ENCODE peak calls at places on chromosomes 12 and 14, in eight cellular contexts. One of them, this sample, is unnamed.

GRCh38 chr12:53061404-53062010 is 11.6 kb downstream of the TNS2 start:
- DNase-seq in lower lobe of right lung: peak; percentile 85
- DNase-seq in PC-3: peak; percentile 87
- DNase-seq in cardiac muscle cell: peak; percentile 9
- DNase-seq in ovary: peak; percentile 64
- DNase-seq in GM23248: no peak
- DNase-seq in endothelial cell of umbilical vein: no peak
- DNase-seq in lung: peak; percentile 81
- DNase-seq in this sample: no peak

GRCh38 chr12:39032034-39032433 is 126.6 kb upstream of the CPNE8 start:
- DNase-seq in lower lobe of right lung: no peak
- DNase-seq in endothelial cell of umbilical vein: no peak
- DNase-seq in PC-3: peak; percentile 30
- DNase-seq in ovary: no peak
- DNase-seq in cardiac muscle cell: no peak
- DNase-seq in lung: no peak
- DNase-seq in GM23248: no peak
- DNase-seq in this sample: no peak

GRCh38 chr12:132219323-132219722 is 75.1 kb downstream of the NOC4L start:
- DNase-seq in GM23248: no peak
- DNase-seq in lung: no peak
- DNase-seq in lower lobe of right lung: no peak
- DNase-seq in cardiac muscle cell: no peak
- DNase-seq in PC-3: no peak
- DNase-seq in endothelial cell of umbilical vein: no peak
- DNase-seq in ovary: no peak
- DNase-seq in this sample: no peak

GRCh38 chr12:127980585-127980984 is 286.4 kb upstream of the TMEM132C start:
- DNase-seq in lower lobe of right lung: no peak
- DNase-seq in GM23248: no peak
- DNase-seq in endothelial cell of umbilical vein: no peak
- DNase-seq in lung: no peak
- DNase-seq in ovary: no peak
- DNase-seq in cardiac muscle cell: no peak
- DNase-seq in PC-3: no peak
- DNase-seq in this sample: no peak

GRCh38 chr14:53999061-53999488 is 42.5 kb upstream of the BMP4 start:
- DNase-seq in GM23248: peak; percentile 43
- DNase-seq in lower lobe of right lung: peak; percentile 66
- DNase-seq in cardiac muscle cell: peak; percentile 60
- DNase-seq in endothelial cell of umbilical vein: no peak
- DNase-seq in PC-3: no peak
- DNase-seq in ovary: no peak
- DNase-seq in lung: peak; percentile 59
- DNase-seq in this sample: no peak

GRCh38 chr12:20044836-20045235 is 323.5 kb upstream of the PDE3A start:
- DNase-seq in GM23248: peak; percentile 56
- DNase-seq in cardiac muscle cell: peak; percentile 62
- DNase-seq in lower lobe of right lung: no peak
- DNase-seq in endothelial cell of umbilical vein: no peak
- DNase-seq in lung: no peak
- DNase-seq in PC-3: peak; percentile 15
- DNase-seq in ovary: no peak
- DNase-seq in this sample: no peak

GRCh38 chr14:73467377-73467776 is 9.0 kb upstream of the NUMB start:
- DNase-seq in lower lobe of right lung: peak; percentile 64
- DNase-seq in lung: no peak
- DNase-seq in ovary: no peak
- DNase-seq in endothelial cell of umbilical vein: no peak
- DNase-seq in cardiac muscle cell: peak; percentile 74
- DNase-seq in PC-3: no peak
- DNase-seq in GM23248: peak; percentile 87
- DNase-seq in this sample: no peak

GRCh38 chr14:75989134-75989533 is 3.6 kb downstream of the IFT43 start:
- DNase-seq in lower lobe of right lung: no peak
- DNase-seq in ovary: no peak
- DNase-seq in GM23248: peak; percentile 82
- DNase-seq in endothelial cell of umbilical vein: peak; percentile 97
- DNase-seq in cardiac muscle cell: peak; percentile 97
- DNase-seq in PC-3: peak; percentile 60
- DNase-seq in lung: no peak
- DNase-seq in this sample: no peak

GRCh38 chr12:227286-227915 is 13.4 kb upstream of the SLC6A12 start:
- DNase-seq in lower lobe of right lung: no peak
- DNase-seq in lung: no peak
- DNase-seq in cardiac muscle cell: no peak
- DNase-seq in PC-3: no peak
- DNase-seq in GM23248: no peak
- DNase-seq in ovary: no peak
- DNase-seq in endothelial cell of umbilical vein: no peak
- DNase-seq in this sample: no peak

GRCh38 chr12:110424237-110424636 is 20.7 kb upstream of the ANAPC7 start:
- DNase-seq in lower lobe of right lung: no peak
- DNase-seq in cardiac muscle cell: no peak
- DNase-seq in lung: no peak
- DNase-seq in GM23248: no peak
- DNase-seq in ovary: no peak
- DNase-seq in endothelial cell of umbilical vein: no peak
- DNase-seq in PC-3: no peak
- DNase-seq in this sample: no peak

GRCh38 chr14:99278836-99279235 is 6.8 kb upstream of the BCL11B start:
- DNase-seq in ovary: no peak
- DNase-seq in GM23248: no peak
- DNase-seq in lower lobe of right lung: no peak
- DNase-seq in cardiac muscle cell: no peak
- DNase-seq in endothelial cell of umbilical vein: no peak
- DNase-seq in PC-3: no peak
- DNase-seq in lung: no peak
- DNase-seq in this sample: no peak

GRCh38 chr14:53894456-53894855 is 62.2 kb downstream of the BMP4 start:
- DNase-seq in PC-3: peak; percentile 71
- DNase-seq in cardiac muscle cell: peak; percentile 76
- DNase-seq in endothelial cell of umbilical vein: peak; percentile 55
- DNase-seq in GM23248: peak; percentile 38
- DNase-seq in lower lobe of right lung: no peak
- DNase-seq in lung: no peak
- DNase-seq in ovary: no peak
- DNase-seq in this sample: no peak

GRCh38 chr12:46259071-46259470 is 9.8 kb downstream of the SLC38A1 start:
- DNase-seq in PC-3: peak; percentile 42
- DNase-seq in lung: no peak
- DNase-seq in cardiac muscle cell: no peak
- DNase-seq in endothelial cell of umbilical vein: no peak
- DNase-seq in ovary: no peak
- DNase-seq in GM23248: no peak
- DNase-seq in lower lobe of right lung: no peak
- DNase-seq in this sample: no peak

GRCh38 chr12:108977360-108977759 is 43.5 kb downstream of the SVOP start:
- DNase-seq in ovary: no peak
- DNase-seq in cardiac muscle cell: no peak
- DNase-seq in lung: no peak
- DNase-seq in lower lobe of right lung: no peak
- DNase-seq in GM23248: no peak
- DNase-seq in endothelial cell of umbilical vein: no peak
- DNase-seq in PC-3: no peak
- DNase-seq in this sample: no peak

GRCh38 chr12:27549801-27550652 is 26.0 kb downstream of the PPFIBP1 start:
- DNase-seq in cardiac muscle cell: peak; percentile 98
- DNase-seq in endothelial cell of umbilical vein: peak; percentile 89
- DNase-seq in ovary: peak; percentile 90
- DNase-seq in GM23248: peak; percentile 98
- DNase-seq in PC-3: peak; percentile 99
- DNase-seq in lower lobe of right lung: peak; percentile 78
- DNase-seq in lung: peak; percentile 88
- DNase-seq in this sample: no peak

GRCh38 chr12:132490481-132491348 is 764 bp downstream of the FBRSL1 start:
- DNase-seq in lower lobe of right lung: no peak
- DNase-seq in PC-3: no peak
- DNase-seq in GM23248: peak; percentile 75
- DNase-seq in cardiac muscle cell: peak; percentile 40
- DNase-seq in endothelial cell of umbilical vein: peak; percentile 9
- DNase-seq in ovary: peak; percentile 52
- DNase-seq in lung: no peak
- DNase-seq in this sample: peak; percentile 27

GRCh38 chr12:101813117-101813516 is 17.6 kb downstream of the GNPTAB start:
- DNase-seq in endothelial cell of umbilical vein: no peak
- DNase-seq in lung: no peak
- DNase-seq in ovary: no peak
- DNase-seq in PC-3: no peak
- DNase-seq in GM23248: no peak
- DNase-seq in cardiac muscle cell: no peak
- DNase-seq in lower lobe of right lung: no peak
- DNase-seq in this sample: no peak

GRCh38 chr12:108425238-108425795 is 86.2 kb upstream of the CMKLR1 start:
- DNase-seq in PC-3: no peak
- DNase-seq in endothelial cell of umbilical vein: no peak
- DNase-seq in lung: no peak
- DNase-seq in GM23248: peak; percentile 42
- DNase-seq in ovary: no peak
- DNase-seq in cardiac muscle cell: peak; percentile 13
- DNase-seq in lower lobe of right lung: no peak
- DNase-seq in this sample: no peak

GRCh38 chr14:64507376-64508156 is 3.0 kb downstream of the ZBTB1 start:
- DNase-seq in GM23248: peak; percentile 68
- DNase-seq in PC-3: peak; percentile 75
- DNase-seq in lower lobe of right lung: no peak
- DNase-seq in ovary: no peak
- DNase-seq in endothelial cell of umbilical vein: no peak
- DNase-seq in cardiac muscle cell: peak; percentile 17
- DNase-seq in lung: no peak
- DNase-seq in this sample: no peak

GRCh38 chr12:102567031-102567985 is 86.9 kb upstream of the IGF1 start:
- DNase-seq in endothelial cell of umbilical vein: no peak
- DNase-seq in lung: no peak
- DNase-seq in ovary: no peak
- DNase-seq in cardiac muscle cell: peak; percentile 52
- DNase-seq in PC-3: peak; percentile 36
- DNase-seq in lower lobe of right lung: no peak
- DNase-seq in GM23248: peak; percentile 82
- DNase-seq in this sample: no peak

GRCh38 chr12:8661016-8661415 is 1.6 kb downstream of the MFAP5 start:
- DNase-seq in ovary: no peak
- DNase-seq in endothelial cell of umbilical vein: peak; percentile 26
- DNase-seq in lower lobe of right lung: no peak
- DNase-seq in GM23248: peak; percentile 32
- DNase-seq in lung: no peak
- DNase-seq in PC-3: no peak
- DNase-seq in cardiac muscle cell: no peak
- DNase-seq in this sample: no peak

GRCh38 chr12:54337280-54337842 is 12.4 kb downstream of the COPZ1 start:
- DNase-seq in ovary: no peak
- DNase-seq in PC-3: no peak
- DNase-seq in cardiac muscle cell: no peak
- DNase-seq in lower lobe of right lung: no peak
- DNase-seq in GM23248: peak; percentile 34
- DNase-seq in endothelial cell of umbilical vein: no peak
- DNase-seq in lung: no peak
- DNase-seq in this sample: no peak
- H3K27ac ChIP-seq in ovary: peak overlapping the region; percentile 7
- H3K27ac ChIP-seq in PC-3: no peak overlapping the region
- H3K27ac ChIP-seq in cardiac muscle cell: peak overlapping the region; percentile 93
- H3K27ac ChIP-seq in lower lobe of right lung: peak overlapping the region; percentile 49
- H3K27ac ChIP-seq in GM23248: peak overlapping the region; percentile 27
- H3K27ac ChIP-seq in endothelial cell of umbilical vein: no peak overlapping the region
- H3K27ac ChIP-seq in lung: no peak overlapping the region
- H3K27ac ChIP-seq in this sample: no peak overlapping the region

GRCh38 chr12:14938301-14938700 is at the start of gene ERP27:
- DNase-seq in PC-3: no peak
- DNase-seq in endothelial cell of umbilical vein: no peak
- DNase-seq in GM23248: no peak
- DNase-seq in ovary: no peak
- DNase-seq in cardiac muscle cell: no peak
- DNase-seq in lung: no peak
- DNase-seq in lower lobe of right lung: no peak
- DNase-seq in this sample: no peak

GRCh38 chr12:14946856-14947255 is 8.5 kb upstream of the ERP27 start:
- DNase-seq in lung: no peak
- DNase-seq in cardiac muscle cell: no peak
- DNase-seq in GM23248: no peak
- DNase-seq in endothelial cell of umbilical vein: peak; percentile 63
- DNase-seq in PC-3: peak; percentile 74
- DNase-seq in ovary: no peak
- DNase-seq in lower lobe of right lung: no peak
- DNase-seq in this sample: no peak

GRCh38 chr12:14946162-14946561 is 7.8 kb upstream of the ERP27 start:
- DNase-seq in cardiac muscle cell: peak; percentile 53
- DNase-seq in lower lobe of right lung: no peak
- DNase-seq in ovary: no peak
- DNase-seq in GM23248: no peak
- DNase-seq in lung: no peak
- DNase-seq in PC-3: no peak
- DNase-seq in endothelial cell of umbilical vein: no peak
- DNase-seq in this sample: no peak

GRCh38 chr12:14941369-14941768 is 3.0 kb upstream of the ERP27 start:
- DNase-seq in GM23248: no peak
- DNase-seq in lower lobe of right lung: no peak
- DNase-seq in ovary: no peak
- DNase-seq in endothelial cell of umbilical vein: no peak
- DNase-seq in cardiac muscle cell: no peak
- DNase-seq in PC-3: no peak
- DNase-seq in lung: no peak
- DNase-seq in this sample: no peak

GRCh38 chr12:14942532-14942931 is 4.2 kb upstream of the ERP27 start:
- DNase-seq in lung: no peak
- DNase-seq in PC-3: no peak
- DNase-seq in cardiac muscle cell: no peak
- DNase-seq in ovary: no peak
- DNase-seq in endothelial cell of umbilical vein: no peak
- DNase-seq in GM23248: no peak
- DNase-seq in lower lobe of right lung: no peak
- DNase-seq in this sample: no peak
- H3K4me1 ChIP-seq in lung: peaks cover 2% of the 10 kb centered on the region
- H3K4me1 ChIP-seq in PC-3: peaks cover 16% of the 10 kb centered on the region
- H3K4me1 ChIP-seq in cardiac muscle cell: no peaks in the 10 kb centered on the region
- H3K4me1 ChIP-seq in ovary: no peaks in the 10 kb centered on the region
- H3K4me1 ChIP-seq in endothelial cell of umbilical vein: peaks cover 19% of the 10 kb centered on the region
- H3K4me1 ChIP-seq in GM23248: no peaks in the 10 kb centered on the region
- H3K4me1 ChIP-seq in lower lobe of right lung: peaks cover 23% of the 10 kb centered on the region
- H3K4me1 ChIP-seq in this sample: peaks cover 53% of the 10 kb centered on the region

GRCh38 chr14:56799327-56799645 is 11.0 kb downstream of the OTX2 start:
- DNase-seq in endothelial cell of umbilical vein: no peak
- DNase-seq in GM23248: no peak
- DNase-seq in lung: no peak
- DNase-seq in lower lobe of right lung: no peak
- DNase-seq in ovary: no peak
- DNase-seq in PC-3: no peak
- DNase-seq in cardiac muscle cell: no peak
- DNase-seq in this sample: no peak
- H3K27me3 ChIP-seq in endothelial cell of umbilical vein: peaks cover 98% of the 10 kb centered on the region
- H3K27me3 ChIP-seq in GM23248: peaks cover 92% of the 10 kb centered on the region
- H3K27me3 ChIP-seq in lung: peaks cover 20% of the 10 kb centered on the region
- H3K27me3 ChIP-seq in lower lobe of right lung: peaks cover 97% of the 10 kb centered on the region
- H3K27me3 ChIP-seq in ovary: no peaks in the 10 kb centered on the region
- H3K27me3 ChIP-seq in PC-3: peaks cover 98% of the 10 kb centered on the region
- H3K27me3 ChIP-seq in cardiac muscle cell: peaks cover 100% of the 10 kb centered on the region
- H3K27me3 ChIP-seq in this sample: peaks cover 48% of the 10 kb centered on the region

DNA sequence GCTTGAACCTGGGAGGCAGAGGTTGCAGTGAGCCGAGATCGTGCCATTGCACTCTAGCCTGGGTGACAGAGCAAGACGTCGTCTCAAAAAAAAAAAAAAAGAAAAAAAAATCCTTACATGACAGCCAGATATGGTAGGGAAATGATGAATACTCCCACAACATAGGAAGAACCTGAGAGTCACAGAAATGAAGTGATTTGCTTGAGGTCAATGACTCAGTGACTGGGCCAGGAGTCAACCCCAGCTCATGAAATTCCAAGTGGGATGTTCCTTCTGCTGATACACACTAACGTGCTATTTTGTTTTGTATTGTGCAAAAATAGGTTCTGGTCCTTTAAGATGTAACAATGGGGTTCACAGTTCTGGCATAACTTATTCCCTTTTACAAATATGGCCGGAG is 9.0 kb downstream of the RHOF start:
- DNase-seq in PC-3: peak; percentile 98
- DNase-seq in GM23248: peak; percentile 95
- DNase-seq in lower lobe of right lung: no peak
- DNase-seq in endothelial cell of umbilical vein: peak; percentile 69
- DNase-seq in lung: no peak
- DNase-seq in ovary: no peak
- DNase-seq in cardiac muscle cell: peak; percentile 83
- DNase-seq in this sample: no peak
- H3K27ac ChIP-seq in PC-3: peak overlapping the region; percentile 88
- H3K27ac ChIP-seq in GM23248: peak overlapping the region; percentile 78
- H3K27ac ChIP-seq in lower lobe of right lung: no peak overlapping the region
- H3K27ac ChIP-seq in endothelial cell of umbilical vein: peak overlapping the region; percentile 18
- H3K27ac ChIP-seq in lung: no peak overlapping the region
- H3K27ac ChIP-seq in ovary: no peak overlapping the region
- H3K27ac ChIP-seq in cardiac muscle cell: no peak overlapping the region
- H3K27ac ChIP-seq in this sample: peak overlapping the region; percentile 98